ENCODE peak calls at places on chromosome 19, in six cellular contexts. V, U, J, T, N and A are unnamed samples.

GRCh38 chr19:20662421-20663105 is 1.2 kb upstream of the ZNF626 start:
- DNase-seq in U (peak; percentile 0), N (no peak), T (no peak), J (no peak), V (no peak), A (peak; percentile 58)

GRCh38 chr19:13154911-13155471 is 4.8 kb downstream of the IER2 start:
- DNase-seq in U (peak; percentile 21), N (peak; percentile 65), V (peak; percentile 50), T (no peak), J (peak; percentile 72), A (peak; percentile 77)

GRCh38 chr19:18996796-18997394 is 36.4 kb downstream of the SUGP2 start:
- DNase-seq in N (no peak), V (no peak), T (no peak), J (no peak), U (no peak), A (no peak)

GRCh38 chr19:4829001-4829712 is 2.4 kb downstream of the TICAM1 start:
- DNase-seq in J (no peak), V (no peak), N (no peak), U (peak; percentile 15), T (no peak), A (no peak)

GRCh38 chr19:38852231-38853044 is 2.7 kb upstream of the HNRNPL start:
- DNase-seq in J (peak; percentile 52), U (peak; percentile 55), T (peak; percentile 64), N (peak; percentile 72), V (no peak), A (no peak)

GRCh38 chr19:55440411-55441105 is 2.5 kb downstream of the SHISA7 start:
- DNase-seq in T (no peak), J (no peak), N (no peak), V (peak; percentile 15), U (no peak), A (no peak)

GRCh38 chr19:19540707-19541515 is 2.8 kb downstream of the CILP2 start:
- DNase-seq in T (no peak), N (no peak), J (peak; percentile 70), U (peak; percentile 31), V (peak; percentile 76), A (no peak)

GRCh38 chr19:12034610-12035009 is 869 bp downstream of the ZNF433 start:
- DNase-seq in U (no peak), N (no peak), T (no peak), V (no peak), J (no peak), A (no peak)

GRCh38 chr19:5782322-5782721 is 2.2 kb downstream of the PRR22 start:
- DNase-seq in U (no peak), V (no peak), J (no peak), T (no peak), N (no peak), A (no peak)

GRCh38 chr19:11813801-11814706 is at the start of gene ZNF440:
- DNase-seq in U (peak; percentile 96), J (peak; percentile 73), N (peak; percentile 82), V (peak; percentile 51), T (peak; percentile 66), A (peak; percentile 91)

GRCh38 chr19:3506384-3507340 is 551 bp downstream of the FZR1 start:
- DNase-seq in U (no peak), J (no peak), T (no peak), V (no peak), N (no peak), A (no peak)